ENCODE peak calls at places on chromosomes 1 and 21, in ten cellular contexts. K is dermis blood vessel endothelial cell, N is H54, V is mammary epithelial cell, L is MV-4-11, B is NCI-H345, M is right cardiac atrium, Z is NCI-H1930, H is activated T-helper 1 cell treated with Interleukin-2 at 50 U/mL for 16 hours, T is AG08395. I is an unnamed sample.

GRCh38 chr1:201436461-201436860 is 14.9 kb upstream of the TNNI1 start:
- DNase-seq in K (no peak), N (no peak), V (no peak), L (peak), B (no peak), M (no peak), Z (peak), H (no peak), T (peak), I (peak)

GRCh38 chr1:111990026-111990877 is 784 bp upstream of the KCND3 start:
- DNase-seq in K (peak), N (no peak), V (peak), L (no peak), B (peak), M (peak), Z (peak), H (no peak), T (peak), I (peak)

GRCh38 chr1:21706151-21706835 is 37.1 kb upstream of the RAP1GAP start:
- DNase-seq in K (peak), N (no peak), V (no peak), L (peak), B (peak), M (no peak), Z (no peak), H (no peak), T (peak), I (peak)

GRCh38 chr21:15057290-15057689 is 7.5 kb downstream of the NRIP1 start:
- DNase-seq in K (peak), N (no peak), V (no peak), L (no peak), B (no peak), M (no peak), Z (no peak), H (no peak), T (no peak), I (peak)

GRCh38 chr1:201216395-201217085 is 25.9 kb downstream of the IGFN1 start:
- DNase-seq in K (no peak), N (peak), V (no peak), L (no peak), B (no peak), M (no peak), Z (no peak), H (no peak), T (no peak), I (no peak)

GRCh38 chr1:81820761-81821160 is 20.0 kb downstream of the ADGRL2 start:
- DNase-seq in K (no peak), N (no peak), V (no peak), L (no peak), B (no peak), M (no peak), Z (no peak), H (no peak), T (no peak), I (no peak)

GRCh38 chr1:3368059-3368458 is 86.4 kb upstream of the ARHGEF16 start:
- DNase-seq in K (no peak), N (no peak), V (no peak), L (no peak), B (no peak), M (no peak), Z (no peak), H (no peak), T (no peak), I (no peak)

GRCh38 chr1:84997667-84998600 is 1.0 kb upstream of the MCOLN2 start:
- DNase-seq in K (peak), N (no peak), V (peak), L (no peak), B (no peak), M (no peak), Z (no peak), H (no peak), T (peak), I (no peak)

GRCh38 chr21:45432575-45433255 is 27.8 kb downstream of the COL18A1 start:
- DNase-seq in K (peak), N (no peak), V (no peak), L (no peak), B (no peak), M (peak), Z (no peak), H (no peak), T (peak), I (no peak)

GRCh38 chr1:55309786-55310516 is 94.8 kb upstream of the USP24 start:
- DNase-seq in K (no peak), N (no peak), V (no peak), L (no peak), B (no peak), M (no peak), Z (no peak), H (no peak), T (no peak), I (no peak)

GRCh38 chr1:248618878-248619277 is 16.0 kb downstream of the OR2T11 start:
- DNase-seq in K (peak), N (no peak), V (peak), L (peak), B (peak), M (peak), Z (no peak), H (peak), T (peak), I (peak)

GRCh38 chr1:218346391-218347204 is 1.5 kb downstream of the TGFB2 start:
- DNase-seq in K (peak), N (no peak), V (peak), L (peak), B (peak), M (no peak), Z (no peak), H (no peak), T (peak), I (no peak)

GRCh38 chr1:173473599-173474011 is 3.5 kb upstream of the PRDX6 start:
- DNase-seq in K (peak), N (no peak), V (peak), L (no peak), B (no peak), M (no peak), Z (no peak), H (no peak), T (peak), I (no peak)

GRCh38 chr1:157147906-157148717 is 9.9 kb upstream of the ETV3 start:
- DNase-seq in K (peak), N (no peak), V (no peak), L (peak), B (no peak), M (no peak), Z (no peak), H (no peak), T (no peak), I (no peak)

GRCh38 chr21:26070822-26071425 is 99.6 kb downstream of the APP start:
- DNase-seq in K (peak), N (no peak), V (no peak), L (no peak), B (no peak), M (no peak), Z (no peak), H (no peak), T (peak), I (peak)

GRCh38 chr1:110205591-110206155 is 4.4 kb upstream of the KCNC4 start:
- DNase-seq in K (no peak), N (no peak), V (peak), L (no peak), B (no peak), M (no peak), Z (no peak), H (no peak), T (no peak), I (no peak)

I was measured in cerebellar cortex.